ENCODE peak calls at places on chromosomes 2 and 18, in ten cellular contexts. A is smooth muscle cell of the brain vasculature; I is H7; N is stimulated activated CD4-positive, alpha-beta T cell treated with anti-CD3 and anti-CD28 coated beads, Interleukin-1b, Interleukin-23, amount 100 ng/mL, for 24 hours; Y is ecto neural progenitor cell; V is A549; X is KG1; Q is GM12865; B is H1; D is AG20443. J is an unnamed sample.

GRCh38 chr18:48806551-48807261 is 144.1 kb downstream of the SMAD7 start:
- DNase-seq in A (no peak), I (no peak), N (no peak), Y (peak; percentile 37), V (no peak), X (no peak), Q (peak; percentile 51), B (no peak), D (peak; percentile 79), J (no peak)

GRCh38 chr2:219461061-219461514 is 26.4 kb downstream of the SPEG start:
- DNase-seq in A (no peak), I (peak; percentile 83), N (no peak), Y (no peak), V (no peak), X (no peak), Q (peak; percentile 40), B (no peak), D (no peak), J (peak; percentile 41)

GRCh38 chr2:29295843-29296242 is 180.6 kb downstream of the CLIP4 start:
- DNase-seq in A (no peak), I (no peak), N (no peak), Y (no peak), V (peak; percentile 42), X (no peak), Q (peak; percentile 40), B (no peak), D (peak; percentile 51), J (peak; percentile 53)

GRCh38 chr2:16135196-16135912 is 195.0 kb downstream of the MYCN start:
- DNase-seq in A (no peak), I (no peak), N (no peak), Y (peak; percentile 22), V (no peak), X (no peak), Q (no peak), B (no peak), D (no peak), J (no peak)

GRCh38 chr2:240237609-240238151 is 97.2 kb upstream of the OTOS start:
- DNase-seq in A (no peak), I (no peak), N (no peak), Y (peak; percentile 29), V (no peak), X (no peak), Q (no peak), B (no peak), D (no peak), J (peak; percentile 62)

GRCh38 chr2:178429336-178429735 is 21.6 kb downstream of the PRKRA start:
- DNase-seq in A (no peak), I (no peak), N (no peak), Y (no peak), V (no peak), X (no peak), Q (no peak), B (no peak), D (no peak), J (no peak)

GRCh38 chr2:217270089-217270800 is 410.4 kb upstream of the TNP1 start:
- DNase-seq in A (no peak), I (peak; percentile 40), N (no peak), Y (peak; percentile 82), V (no peak), X (no peak), Q (no peak), B (peak; percentile 76), D (no peak), J (no peak)

GRCh38 chr18:43422483-43422882 is 145.2 kb upstream of the SYT4 start:
- DNase-seq in A (no peak), I (peak; percentile 14), N (no peak), Y (no peak), V (peak; percentile 0), X (no peak), Q (no peak), B (no peak), D (peak; percentile 9), J (peak; percentile 2)

GRCh38 chr18:76983184-76983583 is 149.4 kb downstream of the MBP start:
- DNase-seq in A (peak; percentile 36), I (peak; percentile 95), N (peak; percentile 80), Y (peak; percentile 88), V (peak; percentile 73), X (peak; percentile 47), Q (peak; percentile 91), B (peak; percentile 87), D (peak; percentile 92), J (peak; percentile 80)

GRCh38 chr2:147327636-147328035 is 517.2 kb upstream of the ACVR2A start:
- DNase-seq in A (no peak), I (no peak), N (no peak), Y (no peak), V (no peak), X (no peak), Q (peak; percentile 46), B (no peak), D (peak; percentile 35), J (no peak)

GRCh38 chr2:104654813-104655212 is 199.1 kb upstream of the POU3F3 start:
- DNase-seq in A (no peak), I (no peak), N (no peak), Y (no peak), V (no peak), X (no peak), Q (no peak), B (no peak), D (no peak), J (peak; percentile 67)

GRCh38 chr2:197707316-197708213 is 2.4 kb downstream of the MARS2 start:
- DNase-seq in A (no peak), I (peak; percentile 34), N (no peak), Y (no peak), V (peak; percentile 57), X (peak; percentile 86), Q (peak; percentile 50), B (no peak), D (peak; percentile 27), J (peak; percentile 48)

GRCh38 chr2:240247241-240247867 is 106.9 kb upstream of the OTOS start:
- DNase-seq in A (no peak), I (peak; percentile 12), N (no peak), Y (peak; percentile 39), V (no peak), X (no peak), Q (no peak), B (no peak), D (peak; percentile 57), J (no peak)

GRCh38 chr2:83665894-83666293 is 793.2 kb downstream of the SUCLG1 start:
- DNase-seq in A (no peak), I (no peak), N (no peak), Y (no peak), V (peak; percentile 84), X (no peak), Q (no peak), B (no peak), D (peak; percentile 30), J (no peak)

GRCh38 chr2:231707625-231708049 is 688 bp upstream of the PTMA start:
- DNase-seq in A (no peak), I (no peak), N (peak; percentile 42), Y (no peak), V (peak; percentile 68), X (peak; percentile 73), Q (peak; percentile 63), B (no peak), D (no peak), J (peak; percentile 71)

GRCh38 chr2:134669731-134670669 is 48.8 kb downstream of the TMEM163 start:
- DNase-seq in A (no peak), I (no peak), N (no peak), Y (no peak), V (no peak), X (no peak), Q (no peak), B (no peak), D (no peak), J (no peak)

GRCh38 chr18:52343138-52343537 is 3.1 kb downstream of the DCC start:
- DNase-seq in A (no peak), I (peak; percentile 13), N (no peak), Y (no peak), V (peak; percentile 29), X (no peak), Q (peak; percentile 36), B (no peak), D (no peak), J (peak; percentile 51)

GRCh38 chr18:41753826-41754225 is 201.2 kb upstream of the PIK3C3 start:
- DNase-seq in A (no peak), I (no peak), N (no peak), Y (no peak), V (no peak), X (no peak), Q (no peak), B (no peak), D (no peak), J (no peak)

GRCh38 chr2:202023904-202024266 is 9.8 kb upstream of the FZD7 start:
- DNase-seq in A (no peak), I (peak; percentile 30), N (no peak), Y (peak; percentile 59), V (no peak), X (no peak), Q (no peak), B (no peak), D (no peak), J (no peak)

GRCh38 chr2:19675003-19675629 is 226.7 kb downstream of the TTC32 start:
- DNase-seq in A (no peak), I (no peak), N (no peak), Y (no peak), V (no peak), X (no peak), Q (no peak), B (no peak), D (peak; percentile 34), J (no peak)

GRCh38 chr2:20052229-20052871 is 922 bp upstream of the LAPTM4A start:
- DNase-seq in A (no peak), I (no peak), N (no peak), Y (no peak), V (peak; percentile 54), X (no peak), Q (peak; percentile 6), B (no peak), D (no peak), J (no peak)

GRCh38 chr2:16466133-16466820 is 199.4 kb downstream of the CYRIA start:
- DNase-seq in A (no peak), I (no peak), N (no peak), Y (no peak), V (no peak), X (no peak), Q (no peak), B (no peak), D (no peak), J (no peak)

GRCh38 chr2:68031546-68032160 is 31.2 kb downstream of the C1D start:
- DNase-seq in A (peak; percentile 49), I (peak; percentile 23), N (no peak), Y (no peak), V (peak; percentile 57), X (peak; percentile 14), Q (peak; percentile 56), B (no peak), D (peak; percentile 44), J (peak; percentile 60)

GRCh38 chr2:241009601-241010530 is 11.4 kb downstream of the SNED1 start:
- DNase-seq in A (peak; percentile 66), I (peak; percentile 94), N (no peak), Y (peak; percentile 67), V (no peak), X (no peak), Q (peak; percentile 45), B (no peak), D (peak; percentile 85), J (peak; percentile 97)

GRCh38 chr18:51447351-51447896 is 249.9 kb upstream of the MEX3C start:
- DNase-seq in A (no peak), I (no peak), N (no peak), Y (no peak), V (no peak), X (no peak), Q (peak; percentile 36), B (no peak), D (no peak), J (peak; percentile 37)

GRCh38 chr2:64857581-64858471 is 131.4 kb upstream of the SLC1A4 start:
- DNase-seq in A (no peak), I (no peak), N (no peak), Y (no peak), V (no peak), X (no peak), Q (no peak), B (no peak), D (no peak), J (peak; percentile 98)

GRCh38 chr2:60463249-60463648 is 90.2 kb downstream of the BCL11A start:
- DNase-seq in A (peak; percentile 65), I (no peak), N (no peak), Y (no peak), V (no peak), X (no peak), Q (no peak), B (no peak), D (no peak), J (peak; percentile 87)

GRCh38 chr2:209501579-209501978 is 77.7 kb downstream of the MAP2 start:
- DNase-seq in A (no peak), I (no peak), N (no peak), Y (no peak), V (no peak), X (no peak), Q (no peak), B (no peak), D (no peak), J (no peak)